ENCODE peak calls at places on chromosomes 6 and 20, in eight cellular contexts. One of them, this sample, is unnamed.

GRCh38 chr20:33702861-33703260 is 16.7 kb upstream of the E2F1 start:
- DNase-seq in lower lobe of right lung: no peak
- DNase-seq in stimulated activated CD4-positive, alpha-beta T cell treated with anti-CD3 and anti-CD28 coated beads, Interleukin-2, amount 100 ng/mL, for 48 hours: no peak
- DNase-seq in GM04504: no peak
- DNase-seq in NCI-H1092 treated with DMSO at 0.1 percent for 48 hours: peak; percentile 46
- DNase-seq in GM12891: no peak
- DNase-seq in midbrain: no peak
- DNase-seq in nephron progenitor cell: no peak
- DNase-seq in this sample: no peak

GRCh38 chr6:37540390-37540789 is 40.7 kb upstream of the CCDC167 start:
- DNase-seq in midbrain: no peak
- DNase-seq in stimulated activated CD4-positive, alpha-beta T cell treated with anti-CD3 and anti-CD28 coated beads, Interleukin-2, amount 100 ng/mL, for 48 hours: no peak
- DNase-seq in NCI-H1092 treated with DMSO at 0.1 percent for 48 hours: no peak
- DNase-seq in GM04504: no peak
- DNase-seq in nephron progenitor cell: no peak
- DNase-seq in GM12891: no peak
- DNase-seq in lower lobe of right lung: no peak
- DNase-seq in this sample: no peak

GRCh38 chr6:143337201-143337949 is 113.1 kb downstream of the ADAT2 start:
- DNase-seq in NCI-H1092 treated with DMSO at 0.1 percent for 48 hours: no peak
- DNase-seq in lower lobe of right lung: peak; percentile 52
- DNase-seq in GM04504: no peak
- DNase-seq in stimulated activated CD4-positive, alpha-beta T cell treated with anti-CD3 and anti-CD28 coated beads, Interleukin-2, amount 100 ng/mL, for 48 hours: peak; percentile 64
- DNase-seq in GM12891: no peak
- DNase-seq in midbrain: no peak
- DNase-seq in nephron progenitor cell: peak; percentile 61
- DNase-seq in this sample: peak; percentile 18

GRCh38 chr6:42140756-42141602 is 1.4 kb downstream of the C6orf132 start:
- DNase-seq in GM12891: no peak
- DNase-seq in NCI-H1092 treated with DMSO at 0.1 percent for 48 hours: no peak
- DNase-seq in nephron progenitor cell: no peak
- DNase-seq in midbrain: no peak
- DNase-seq in GM04504: no peak
- DNase-seq in stimulated activated CD4-positive, alpha-beta T cell treated with anti-CD3 and anti-CD28 coated beads, Interleukin-2, amount 100 ng/mL, for 48 hours: no peak
- DNase-seq in lower lobe of right lung: no peak
- DNase-seq in this sample: no peak

GRCh38 chr6:3997144-3997770 is 81.7 kb downstream of the FAM217A start:
- DNase-seq in nephron progenitor cell: no peak
- DNase-seq in GM12891: no peak
- DNase-seq in NCI-H1092 treated with DMSO at 0.1 percent for 48 hours: no peak
- DNase-seq in lower lobe of right lung: no peak
- DNase-seq in GM04504: peak; percentile 44
- DNase-seq in stimulated activated CD4-positive, alpha-beta T cell treated with anti-CD3 and anti-CD28 coated beads, Interleukin-2, amount 100 ng/mL, for 48 hours: no peak
- DNase-seq in midbrain: peak; percentile 34
- DNase-seq in this sample: no peak

GRCh38 chr6:154371337-154371736 is 14.7 kb upstream of the IPCEF1 start:
- DNase-seq in nephron progenitor cell: no peak
- DNase-seq in NCI-H1092 treated with DMSO at 0.1 percent for 48 hours: no peak
- DNase-seq in midbrain: no peak
- DNase-seq in stimulated activated CD4-positive, alpha-beta T cell treated with anti-CD3 and anti-CD28 coated beads, Interleukin-2, amount 100 ng/mL, for 48 hours: no peak
- DNase-seq in GM04504: no peak
- DNase-seq in GM12891: no peak
- DNase-seq in lower lobe of right lung: no peak
- DNase-seq in this sample: no peak

GRCh38 chr20:35992713-35993335 is 24.4 kb downstream of the CNBD2 start:
- DNase-seq in NCI-H1092 treated with DMSO at 0.1 percent for 48 hours: peak; percentile 71
- DNase-seq in stimulated activated CD4-positive, alpha-beta T cell treated with anti-CD3 and anti-CD28 coated beads, Interleukin-2, amount 100 ng/mL, for 48 hours: peak; percentile 24
- DNase-seq in GM12891: peak; percentile 54
- DNase-seq in GM04504: no peak
- DNase-seq in lower lobe of right lung: no peak
- DNase-seq in midbrain: peak; percentile 76
- DNase-seq in nephron progenitor cell: peak; percentile 44
- DNase-seq in this sample: peak; percentile 28

GRCh38 chr20:23937303-23938117 is 51.1 kb downstream of the GGTLC1 start:
- DNase-seq in midbrain: peak; percentile 68
- DNase-seq in GM12891: no peak
- DNase-seq in GM04504: peak; percentile 14
- DNase-seq in NCI-H1092 treated with DMSO at 0.1 percent for 48 hours: peak; percentile 35
- DNase-seq in stimulated activated CD4-positive, alpha-beta T cell treated with anti-CD3 and anti-CD28 coated beads, Interleukin-2, amount 100 ng/mL, for 48 hours: peak; percentile 53
- DNase-seq in lower lobe of right lung: peak; percentile 59
- DNase-seq in nephron progenitor cell: peak; percentile 73
- DNase-seq in this sample: peak; percentile 32

GRCh38 chr6:119129968-119130484 is 51.6 kb upstream of the FAM184A start:
- DNase-seq in stimulated activated CD4-positive, alpha-beta T cell treated with anti-CD3 and anti-CD28 coated beads, Interleukin-2, amount 100 ng/mL, for 48 hours: no peak
- DNase-seq in GM12891: no peak
- DNase-seq in lower lobe of right lung: no peak
- DNase-seq in GM04504: no peak
- DNase-seq in midbrain: no peak
- DNase-seq in NCI-H1092 treated with DMSO at 0.1 percent for 48 hours: no peak
- DNase-seq in nephron progenitor cell: no peak
- DNase-seq in this sample: no peak

GRCh38 chr6:39074486-39074885 is 25.9 kb downstream of the GLP1R start:
- DNase-seq in GM12891: no peak
- DNase-seq in GM04504: no peak
- DNase-seq in lower lobe of right lung: no peak
- DNase-seq in stimulated activated CD4-positive, alpha-beta T cell treated with anti-CD3 and anti-CD28 coated beads, Interleukin-2, amount 100 ng/mL, for 48 hours: no peak
- DNase-seq in midbrain: no peak
- DNase-seq in NCI-H1092 treated with DMSO at 0.1 percent for 48 hours: no peak
- DNase-seq in nephron progenitor cell: no peak
- DNase-seq in this sample: no peak

GRCh38 chr6:20644667-20645370 is 110.6 kb downstream of the CDKAL1 start:
- DNase-seq in midbrain: no peak
- DNase-seq in lower lobe of right lung: no peak
- DNase-seq in GM04504: no peak
- DNase-seq in NCI-H1092 treated with DMSO at 0.1 percent for 48 hours: no peak
- DNase-seq in nephron progenitor cell: no peak
- DNase-seq in GM12891: no peak
- DNase-seq in stimulated activated CD4-positive, alpha-beta T cell treated with anti-CD3 and anti-CD28 coated beads, Interleukin-2, amount 100 ng/mL, for 48 hours: no peak
- DNase-seq in this sample: no peak

GRCh38 chr6:148830614-148831013 is 83.8 kb downstream of the UST start:
- DNase-seq in GM12891: no peak
- DNase-seq in nephron progenitor cell: no peak
- DNase-seq in midbrain: no peak
- DNase-seq in stimulated activated CD4-positive, alpha-beta T cell treated with anti-CD3 and anti-CD28 coated beads, Interleukin-2, amount 100 ng/mL, for 48 hours: no peak
- DNase-seq in NCI-H1092 treated with DMSO at 0.1 percent for 48 hours: no peak
- DNase-seq in lower lobe of right lung: no peak
- DNase-seq in GM04504: no peak
- DNase-seq in this sample: no peak

GRCh38 chr20:17969884-17970409 is 1.1 kb downstream of the MGME1 start:
- DNase-seq in midbrain: peak; percentile 40
- DNase-seq in NCI-H1092 treated with DMSO at 0.1 percent for 48 hours: no peak
- DNase-seq in lower lobe of right lung: peak; percentile 60
- DNase-seq in GM12891: peak; percentile 22
- DNase-seq in stimulated activated CD4-positive, alpha-beta T cell treated with anti-CD3 and anti-CD28 coated beads, Interleukin-2, amount 100 ng/mL, for 48 hours: no peak
- DNase-seq in GM04504: no peak
- DNase-seq in nephron progenitor cell: peak; percentile 22
- DNase-seq in this sample: peak; percentile 41

GRCh38 chr20:61797200-61797599 is 268.5 kb downstream of the TAF4 start:
- DNase-seq in stimulated activated CD4-positive, alpha-beta T cell treated with anti-CD3 and anti-CD28 coated beads, Interleukin-2, amount 100 ng/mL, for 48 hours: no peak
- DNase-seq in lower lobe of right lung: peak; percentile 9
- DNase-seq in NCI-H1092 treated with DMSO at 0.1 percent for 48 hours: no peak
- DNase-seq in GM12891: no peak
- DNase-seq in nephron progenitor cell: no peak
- DNase-seq in GM04504: no peak
- DNase-seq in midbrain: no peak
- DNase-seq in this sample: no peak

GRCh38 chr6:151400473-151400872 is 9.1 kb upstream of the ZBTB2 start:
- DNase-seq in GM04504: peak; percentile 50
- DNase-seq in stimulated activated CD4-positive, alpha-beta T cell treated with anti-CD3 and anti-CD28 coated beads, Interleukin-2, amount 100 ng/mL, for 48 hours: no peak
- DNase-seq in nephron progenitor cell: no peak
- DNase-seq in GM12891: no peak
- DNase-seq in NCI-H1092 treated with DMSO at 0.1 percent for 48 hours: no peak
- DNase-seq in midbrain: no peak
- DNase-seq in lower lobe of right lung: no peak
- DNase-seq in this sample: no peak

GRCh38 chr6:134235937-134236751 is 81.8 kb downstream of the SGK1 start:
- DNase-seq in stimulated activated CD4-positive, alpha-beta T cell treated with anti-CD3 and anti-CD28 coated beads, Interleukin-2, amount 100 ng/mL, for 48 hours: no peak
- DNase-seq in GM12891: peak; percentile 19
- DNase-seq in GM04504: peak; percentile 20
- DNase-seq in lower lobe of right lung: no peak
- DNase-seq in midbrain: no peak
- DNase-seq in nephron progenitor cell: no peak
- DNase-seq in NCI-H1092 treated with DMSO at 0.1 percent for 48 hours: no peak
- DNase-seq in this sample: no peak

GRCh38 chr6:41257369-41258195 is 28.9 kb downstream of the TREM1 start:
- DNase-seq in NCI-H1092 treated with DMSO at 0.1 percent for 48 hours: peak; percentile 35
- DNase-seq in stimulated activated CD4-positive, alpha-beta T cell treated with anti-CD3 and anti-CD28 coated beads, Interleukin-2, amount 100 ng/mL, for 48 hours: no peak
- DNase-seq in nephron progenitor cell: no peak
- DNase-seq in GM04504: peak; percentile 17
- DNase-seq in GM12891: no peak
- DNase-seq in midbrain: no peak
- DNase-seq in lower lobe of right lung: no peak
- DNase-seq in this sample: no peak

GRCh38 chr6:6998194-6998569 is 109.6 kb upstream of the RREB1 start:
- DNase-seq in nephron progenitor cell: no peak
- DNase-seq in midbrain: no peak
- DNase-seq in NCI-H1092 treated with DMSO at 0.1 percent for 48 hours: no peak
- DNase-seq in GM12891: no peak
- DNase-seq in lower lobe of right lung: no peak
- DNase-seq in stimulated activated CD4-positive, alpha-beta T cell treated with anti-CD3 and anti-CD28 coated beads, Interleukin-2, amount 100 ng/mL, for 48 hours: no peak
- DNase-seq in GM04504: peak; percentile 7
- DNase-seq in this sample: no peak

GRCh38 chr6:112957526-112957916 is 610.4 kb downstream of the RFPL4B start:
- DNase-seq in midbrain: no peak
- DNase-seq in NCI-H1092 treated with DMSO at 0.1 percent for 48 hours: no peak
- DNase-seq in GM12891: no peak
- DNase-seq in nephron progenitor cell: no peak
- DNase-seq in stimulated activated CD4-positive, alpha-beta T cell treated with anti-CD3 and anti-CD28 coated beads, Interleukin-2, amount 100 ng/mL, for 48 hours: no peak
- DNase-seq in lower lobe of right lung: no peak
- DNase-seq in GM04504: no peak
- DNase-seq in this sample: no peak

GRCh38 chr6:113248532-113248931 is 608.6 kb upstream of the MARCKS start:
- DNase-seq in stimulated activated CD4-positive, alpha-beta T cell treated with anti-CD3 and anti-CD28 coated beads, Interleukin-2, amount 100 ng/mL, for 48 hours: no peak
- DNase-seq in midbrain: no peak
- DNase-seq in NCI-H1092 treated with DMSO at 0.1 percent for 48 hours: no peak
- DNase-seq in nephron progenitor cell: no peak
- DNase-seq in GM12891: no peak
- DNase-seq in lower lobe of right lung: no peak
- DNase-seq in GM04504: no peak
- DNase-seq in this sample: no peak

GRCh38 chr20:49446808-49447207 is 35.7 kb downstream of the KCNB1 start:
- DNase-seq in lower lobe of right lung: peak; percentile 59
- DNase-seq in GM04504: no peak
- DNase-seq in midbrain: peak; percentile 38
- DNase-seq in stimulated activated CD4-positive, alpha-beta T cell treated with anti-CD3 and anti-CD28 coated beads, Interleukin-2, amount 100 ng/mL, for 48 hours: no peak
- DNase-seq in NCI-H1092 treated with DMSO at 0.1 percent for 48 hours: no peak
- DNase-seq in GM12891: no peak
- DNase-seq in nephron progenitor cell: peak; percentile 45
- DNase-seq in this sample: no peak

GRCh38 chr6:155152211-155153076 is 111.4 kb upstream of the CLDN20 start:
- DNase-seq in midbrain: no peak
- DNase-seq in GM04504: no peak
- DNase-seq in nephron progenitor cell: peak; percentile 26
- DNase-seq in lower lobe of right lung: no peak
- DNase-seq in NCI-H1092 treated with DMSO at 0.1 percent for 48 hours: no peak
- DNase-seq in GM12891: no peak
- DNase-seq in stimulated activated CD4-positive, alpha-beta T cell treated with anti-CD3 and anti-CD28 coated beads, Interleukin-2, amount 100 ng/mL, for 48 hours: no peak
- DNase-seq in this sample: no peak